ENCODE peak calls at places on chromosomes 6 and 20, in eight cellular contexts. C is midbrain; R is NCI-H2029 treated with DMSO at 0.1 percent for 48 hours; D is activated CD4-positive, CD25-positive, alpha-beta regulatory T cell; V is GM18507; S is GM04503; A is foreskin fibroblast; H is activated CD8-positive, alpha-beta memory T cell treated with anti-CD3 and anti-CD28 coated beads for 4 hours. G is an unnamed sample.

GRCh38 chr6:73672290-73672689 is 18.5 kb upstream of the SLC17A5 start:
- DNase-seq in C (no peak), R (no peak), D (no peak), V (no peak), S (no peak), A (no peak), H (no peak), G (no peak)

GRCh38 chr20:62056377-62056776 is 9.3 kb downstream of the TAF4 start:
- DNase-seq in C (no peak), R (no peak), D (no peak), V (no peak), S (no peak), A (no peak), H (no peak), G (no peak)

GRCh38 chr20:1005452-1006027 is 3.4 kb upstream of the RSPO4 start:
- DNase-seq in C (no peak), R (peak; percentile 4), D (no peak), V (peak; percentile 14), S (no peak), A (peak; percentile 16), H (no peak), G (no peak)

GRCh38 chr6:98832282-98833100 is 1.9 kb upstream of the POU3F2 start:
- DNase-seq in C (peak; percentile 87), R (peak; percentile 42), D (no peak), V (no peak), S (peak; percentile 35), A (peak; percentile 68), H (no peak), G (peak; percentile 80)

GRCh38 chr20:51357543-51357942 is 185.0 kb downstream of the NFATC2 start:
- DNase-seq in C (no peak), R (no peak), D (no peak), V (no peak), S (no peak), A (no peak), H (no peak), G (no peak)

GRCh38 chr20:36836591-36837329 is 39.2 kb upstream of the TLDC2 start:
- DNase-seq in C (peak; percentile 58), R (peak; percentile 24), D (no peak), V (no peak), S (no peak), A (peak; percentile 56), H (no peak), G (no peak)

GRCh38 chr6:98574991-98575390 is 259.4 kb upstream of the POU3F2 start:
- DNase-seq in C (peak; percentile 65), R (no peak), D (no peak), V (no peak), S (no peak), A (no peak), H (no peak), G (no peak)

GRCh38 chr20:1286267-1287036 is 20.4 kb downstream of the SNPH start:
- DNase-seq in C (no peak), R (no peak), D (no peak), V (no peak), S (no peak), A (no peak), H (no peak), G (no peak)

GRCh38 chr6:153231048-153231635 is 100.1 kb upstream of the RGS17 start:
- DNase-seq in C (peak; percentile 64), R (peak; percentile 2), D (no peak), V (no peak), S (no peak), A (no peak), H (no peak), G (peak; percentile 46)

GRCh38 chr20:42173440-42173839 is 555.3 kb upstream of the CHD6 start:
- DNase-seq in C (no peak), R (no peak), D (no peak), V (no peak), S (no peak), A (no peak), H (no peak), G (no peak)

GRCh38 chr6:12065321-12066140 is 53.4 kb downstream of the HIVEP1 start:
- DNase-seq in C (no peak), R (no peak), D (no peak), V (no peak), S (no peak), A (no peak), H (no peak), G (no peak)

GRCh38 chr20:60206259-60206658 is 248.0 kb downstream of the CDH26 start:
- DNase-seq in C (no peak), R (peak; percentile 9), D (no peak), V (no peak), S (no peak), A (no peak), H (no peak), G (peak; percentile 36)

GRCh38 chr6:33144373-33144772 is 47.9 kb downstream of the COL11A2 start:
- DNase-seq in C (peak; percentile 17), R (no peak), D (no peak), V (no peak), S (no peak), A (no peak), H (no peak), G (no peak)

GRCh38 chr6:2773450-2773849 is 8.3 kb downstream of the WRNIP1 start:
- DNase-seq in C (no peak), R (no peak), D (no peak), V (no peak), S (no peak), A (peak; percentile 24), H (no peak), G (no peak)

GRCh38 chr20:51768759-51769517 is 748 bp upstream of the ATP9A start:
- DNase-seq in C (no peak), R (no peak), D (no peak), V (no peak), S (no peak), A (no peak), H (no peak), G (no peak)

GRCh38 chr20:4585104-4585753 is 136.5 kb upstream of the PRND start:
- DNase-seq in C (no peak), R (no peak), D (no peak), V (no peak), S (peak; percentile 61), A (peak; percentile 92), H (no peak), G (no peak)

GRCh38 chr6:11975353-11975977 is 36.6 kb upstream of the HIVEP1 start:
- DNase-seq in C (no peak), R (no peak), D (no peak), V (peak; percentile 37), S (no peak), A (no peak), H (peak; percentile 13), G (no peak)

GRCh38 chr20:22962567-22963439 is 72.3 kb upstream of the SSTR4 start:
- DNase-seq in C (no peak), R (no peak), D (no peak), V (no peak), S (no peak), A (peak; percentile 2), H (no peak), G (no peak)

GRCh38 chr20:50575869-50576720 is 65.9 kb downstream of the PTPN1 start:
- DNase-seq in C (peak; percentile 37), R (peak; percentile 40), D (peak; percentile 35), V (no peak), S (no peak), A (peak; percentile 47), H (peak; percentile 41), G (peak; percentile 59)

GRCh38 chr6:88266126-88266525 is 100.0 kb upstream of the CNR1 start:
- DNase-seq in C (no peak), R (no peak), D (no peak), V (no peak), S (no peak), A (no peak), H (no peak), G (no peak)

GRCh38 chr6:31888281-31889258 is 8.9 kb downstream of the EHMT2 start:
- DNase-seq in C (no peak), R (no peak), D (peak; percentile 42), V (no peak), S (no peak), A (no peak), H (no peak), G (no peak)

GRCh38 chr6:89976141-89977020 is 82.1 kb downstream of the GJA10 start:
- DNase-seq in C (no peak), R (no peak), D (no peak), V (no peak), S (no peak), A (no peak), H (no peak), G (no peak)

GRCh38 chr6:31663087-31663960 is 1.5 kb downstream of the GPANK1 start:
- DNase-seq in C (no peak), R (no peak), D (no peak), V (no peak), S (no peak), A (no peak), H (no peak), G (peak; percentile 24)